ENCODE peak calls at places on chromosomes 7 and 10, in six cellular contexts. One of them, this sample, is unnamed.

GRCh38 chr7:96800122-96800521 is 90.5 kb upstream of the SEM1 start:
- DNase-seq in fibroblast of lung: no peak
- DNase-seq in astrocyte of the spinal cord: no peak
- DNase-seq in cardiac fibroblast: no peak
- DNase-seq in lower lobe of right lung: no peak
- DNase-seq in upper lobe of right lung: no peak
- DNase-seq in this sample: no peak

GRCh38 chr10:32888161-32888927 is 69.7 kb downstream of the ITGB1 start:
- DNase-seq in fibroblast of lung: no peak
- DNase-seq in astrocyte of the spinal cord: no peak
- DNase-seq in cardiac fibroblast: no peak
- DNase-seq in lower lobe of right lung: no peak
- DNase-seq in upper lobe of right lung: no peak
- DNase-seq in this sample: no peak

GRCh38 chr7:121076350-121077164 is 88.0 kb downstream of the CPED1 start:
- DNase-seq in fibroblast of lung: peak
- DNase-seq in astrocyte of the spinal cord: peak
- DNase-seq in cardiac fibroblast: peak
- DNase-seq in lower lobe of right lung: no peak
- DNase-seq in upper lobe of right lung: no peak
- DNase-seq in this sample: peak

GRCh38 chr7:3106353-3106752 is 62.7 kb upstream of the CARD11 start:
- DNase-seq in fibroblast of lung: peak
- DNase-seq in astrocyte of the spinal cord: no peak
- DNase-seq in cardiac fibroblast: no peak
- DNase-seq in lower lobe of right lung: no peak
- DNase-seq in upper lobe of right lung: no peak
- DNase-seq in this sample: no peak

GRCh38 chr7:55140221-55140980 is 121.6 kb downstream of the EGFR start:
- DNase-seq in fibroblast of lung: peak
- DNase-seq in astrocyte of the spinal cord: peak
- DNase-seq in cardiac fibroblast: peak
- DNase-seq in lower lobe of right lung: no peak
- DNase-seq in upper lobe of right lung: no peak
- DNase-seq in this sample: peak

GRCh38 chr7:135678612-135679575 is 16.6 kb downstream of the STMP1 start:
- DNase-seq in fibroblast of lung: peak
- DNase-seq in astrocyte of the spinal cord: peak
- DNase-seq in cardiac fibroblast: peak
- DNase-seq in lower lobe of right lung: peak
- DNase-seq in upper lobe of right lung: peak
- DNase-seq in this sample: no peak

GRCh38 chr7:2317556-2318293 is 3.5 kb upstream of the SNX8 start:
- DNase-seq in fibroblast of lung: no peak
- DNase-seq in astrocyte of the spinal cord: no peak
- DNase-seq in cardiac fibroblast: no peak
- DNase-seq in lower lobe of right lung: no peak
- DNase-seq in upper lobe of right lung: no peak
- DNase-seq in this sample: no peak

GRCh38 chr7:11006271-11006670 is 32.6 kb downstream of the PHF14 start:
- DNase-seq in fibroblast of lung: no peak
- DNase-seq in astrocyte of the spinal cord: no peak
- DNase-seq in cardiac fibroblast: no peak
- DNase-seq in lower lobe of right lung: no peak
- DNase-seq in upper lobe of right lung: no peak
- DNase-seq in this sample: no peak

GRCh38 chr7:129238546-129238945 is 13.7 kb downstream of the AHCYL2 start:
- DNase-seq in fibroblast of lung: no peak
- DNase-seq in astrocyte of the spinal cord: no peak
- DNase-seq in cardiac fibroblast: no peak
- DNase-seq in lower lobe of right lung: no peak
- DNase-seq in upper lobe of right lung: no peak
- DNase-seq in this sample: no peak

GRCh38 chr7:76011437-76011836 is 17.0 kb upstream of the TMEM120A start:
- DNase-seq in fibroblast of lung: peak
- DNase-seq in astrocyte of the spinal cord: peak
- DNase-seq in cardiac fibroblast: peak
- DNase-seq in lower lobe of right lung: no peak
- DNase-seq in upper lobe of right lung: no peak
- DNase-seq in this sample: peak

GRCh38 chr7:152899482-152900166 is 140.1 kb downstream of the ACTR3B start:
- DNase-seq in fibroblast of lung: peak
- DNase-seq in astrocyte of the spinal cord: peak
- DNase-seq in cardiac fibroblast: no peak
- DNase-seq in lower lobe of right lung: peak
- DNase-seq in upper lobe of right lung: peak
- DNase-seq in this sample: peak

GRCh38 chr7:45888185-45888992 is at the start of gene IGFBP1:
- DNase-seq in fibroblast of lung: peak
- DNase-seq in astrocyte of the spinal cord: peak
- DNase-seq in cardiac fibroblast: no peak
- DNase-seq in lower lobe of right lung: no peak
- DNase-seq in upper lobe of right lung: no peak
- DNase-seq in this sample: peak

GRCh38 chr7:44131173-44132009 is 8.0 kb upstream of the POLD2 start:
- DNase-seq in fibroblast of lung: no peak
- DNase-seq in astrocyte of the spinal cord: no peak
- DNase-seq in cardiac fibroblast: no peak
- DNase-seq in lower lobe of right lung: no peak
- DNase-seq in upper lobe of right lung: no peak
- DNase-seq in this sample: no peak

GRCh38 chr10:84837041-84837766 is 508.8 kb downstream of the CCSER2 start:
- DNase-seq in fibroblast of lung: no peak
- DNase-seq in astrocyte of the spinal cord: no peak
- DNase-seq in cardiac fibroblast: no peak
- DNase-seq in lower lobe of right lung: no peak
- DNase-seq in upper lobe of right lung: no peak
- DNase-seq in this sample: no peak

GRCh38 chr7:36942062-36942461 is 217.8 kb upstream of the AOAH start:
- DNase-seq in fibroblast of lung: no peak
- DNase-seq in astrocyte of the spinal cord: no peak
- DNase-seq in cardiac fibroblast: no peak
- DNase-seq in lower lobe of right lung: no peak
- DNase-seq in upper lobe of right lung: no peak
- DNase-seq in this sample: no peak

GRCh38 chr10:95260397-95260881 is 30.4 kb downstream of the PDLIM1 start:
- DNase-seq in fibroblast of lung: peak
- DNase-seq in astrocyte of the spinal cord: peak
- DNase-seq in cardiac fibroblast: peak
- DNase-seq in lower lobe of right lung: no peak
- DNase-seq in upper lobe of right lung: no peak
- DNase-seq in this sample: peak

GRCh38 chr10:66813122-66813521 is 112.7 kb upstream of the LRRTM3 start:
- DNase-seq in fibroblast of lung: no peak
- DNase-seq in astrocyte of the spinal cord: no peak
- DNase-seq in cardiac fibroblast: no peak
- DNase-seq in lower lobe of right lung: no peak
- DNase-seq in upper lobe of right lung: no peak
- DNase-seq in this sample: no peak

GRCh38 chr7:76133164-76133775 is 68.4 kb upstream of the SRRM3 start:
- DNase-seq in fibroblast of lung: no peak
- DNase-seq in astrocyte of the spinal cord: no peak
- DNase-seq in cardiac fibroblast: no peak
- DNase-seq in lower lobe of right lung: no peak
- DNase-seq in upper lobe of right lung: no peak
- DNase-seq in this sample: peak

DNA sequence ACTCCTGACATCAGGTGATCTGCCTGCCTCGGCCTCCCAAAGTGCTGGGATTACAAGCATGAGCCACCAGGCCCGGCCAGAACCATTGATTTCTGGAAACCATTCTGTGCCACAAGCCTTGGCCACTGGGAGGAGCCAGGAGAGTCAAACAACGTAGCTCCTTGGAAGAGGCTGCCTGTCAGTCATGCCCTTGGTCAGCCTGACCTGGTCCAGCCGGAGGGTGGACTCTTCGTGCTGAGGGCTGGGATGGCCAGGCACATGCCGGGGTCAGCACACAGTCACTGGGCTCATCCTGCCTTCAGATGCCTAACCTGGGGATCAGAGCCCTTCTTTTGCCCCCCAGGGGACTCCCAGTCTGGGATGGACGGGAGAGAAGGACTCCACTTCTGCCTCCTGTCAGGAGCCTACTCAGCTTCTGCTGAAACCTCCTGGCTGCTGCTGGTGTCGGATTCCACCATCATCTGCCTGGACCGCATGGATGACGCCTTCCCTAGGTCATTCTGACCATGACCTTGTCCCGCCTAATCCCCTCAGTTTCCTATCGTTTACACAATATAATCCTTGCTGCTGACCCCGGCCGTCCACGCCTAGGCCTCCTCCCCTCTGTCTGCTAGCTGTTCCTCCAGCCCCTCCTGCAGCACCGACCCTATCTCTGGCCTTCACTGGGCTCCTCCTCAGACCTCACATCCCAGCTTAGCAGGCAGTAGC is 30.4 kb downstream of the TMEM270 start:
- DNase-seq in fibroblast of lung: peak
- DNase-seq in astrocyte of the spinal cord: peak
- DNase-seq in cardiac fibroblast: no peak
- DNase-seq in lower lobe of right lung: no peak
- DNase-seq in upper lobe of right lung: no peak
- DNase-seq in this sample: peak
- TF ChIP-seq CTCF in fibroblast of lung: peak
- TF ChIP-seq CTCF in astrocyte of the spinal cord: peak
- TF ChIP-seq CTCF in cardiac fibroblast: no peak
- TF ChIP-seq CTCF in lower lobe of right lung: no peak
- TF ChIP-seq CTCF in upper lobe of right lung: no peak
- TF ChIP-seq CTCF in this sample: no peak

GRCh38 chr10:104328916-104329710 is 9.2 kb downstream of the ITPRIP start:
- DNase-seq in fibroblast of lung: peak
- DNase-seq in astrocyte of the spinal cord: peak
- DNase-seq in cardiac fibroblast: peak
- DNase-seq in lower lobe of right lung: peak
- DNase-seq in upper lobe of right lung: no peak
- DNase-seq in this sample: peak

GRCh38 chr10:104329754-104330153 is 8.5 kb downstream of the ITPRIP start:
- DNase-seq in fibroblast of lung: peak
- DNase-seq in astrocyte of the spinal cord: peak
- DNase-seq in cardiac fibroblast: peak
- DNase-seq in lower lobe of right lung: no peak
- DNase-seq in upper lobe of right lung: no peak
- DNase-seq in this sample: peak

GRCh38 chr10:104331208-104331838 is 6.9 kb downstream of the ITPRIP start:
- DNase-seq in fibroblast of lung: peak
- DNase-seq in astrocyte of the spinal cord: peak
- DNase-seq in cardiac fibroblast: peak
- DNase-seq in lower lobe of right lung: no peak
- DNase-seq in upper lobe of right lung: no peak
- DNase-seq in this sample: peak

GRCh38 chr10:104328636-104328915 is 9.7 kb downstream of the ITPRIP start:
- DNase-seq in fibroblast of lung: no peak
- DNase-seq in astrocyte of the spinal cord: no peak
- DNase-seq in cardiac fibroblast: no peak
- DNase-seq in lower lobe of right lung: no peak
- DNase-seq in upper lobe of right lung: no peak
- DNase-seq in this sample: no peak

DNA sequence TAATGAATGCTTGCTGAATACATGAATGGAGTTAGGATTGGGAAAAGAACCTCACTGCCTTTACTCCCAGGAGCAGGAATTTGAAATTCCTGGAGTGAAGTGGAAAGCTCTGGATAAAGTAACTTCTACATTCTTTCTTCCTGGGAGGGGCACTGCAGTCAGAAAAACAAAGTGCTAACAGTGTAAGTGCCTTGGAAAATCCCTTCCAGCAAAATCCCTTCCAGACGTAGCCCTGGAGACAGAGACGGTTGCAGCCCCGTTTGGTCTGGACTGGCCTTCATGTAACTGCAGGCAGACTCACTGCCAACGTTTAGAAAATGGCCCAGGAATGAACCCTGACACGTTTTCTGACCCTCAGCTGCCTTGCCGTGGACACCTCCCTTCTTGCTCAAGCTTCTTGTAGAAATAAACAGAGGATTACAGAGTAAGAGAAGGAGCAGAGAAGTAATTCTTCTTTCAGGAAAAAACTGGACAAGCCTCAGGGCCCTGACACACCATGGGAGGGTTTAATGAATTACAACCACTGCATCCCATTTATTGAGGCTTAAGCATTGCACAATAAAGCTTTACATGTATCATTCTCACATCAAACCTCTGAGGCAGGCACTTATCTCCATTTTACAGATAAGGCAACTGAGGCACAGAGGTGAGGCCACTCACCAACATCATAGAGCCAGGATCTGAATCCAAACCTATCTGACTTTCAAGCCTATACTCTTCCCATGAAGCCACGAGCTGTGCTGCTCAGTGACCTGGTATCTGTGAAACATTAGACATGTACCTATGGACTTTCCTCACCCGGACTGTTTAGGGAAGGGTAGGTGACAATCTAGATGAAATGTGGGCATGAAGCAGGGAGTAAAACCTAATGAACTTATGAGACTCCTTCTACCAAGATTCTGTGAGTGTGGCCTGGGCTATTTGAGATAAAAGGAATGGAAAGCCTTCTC is 7.8 kb downstream of the ITPRIP start:
- DNase-seq in fibroblast of lung: peak
- DNase-seq in astrocyte of the spinal cord: peak
- DNase-seq in cardiac fibroblast: peak
- DNase-seq in lower lobe of right lung: no peak
- DNase-seq in upper lobe of right lung: no peak
- DNase-seq in this sample: peak
- H3K4me3 ChIP-seq in fibroblast of lung: peak
- H3K4me3 ChIP-seq in astrocyte of the spinal cord: no peak
- H3K4me3 ChIP-seq in cardiac fibroblast: no peak
- H3K4me3 ChIP-seq in lower lobe of right lung: peak
- H3K4me3 ChIP-seq in upper lobe of right lung: no peak
- H3K4me3 ChIP-seq in this sample: no peak

GRCh38 chr7:20539201-20539600 is 76.3 kb upstream of the ABCB5 start:
- DNase-seq in fibroblast of lung: peak
- DNase-seq in astrocyte of the spinal cord: no peak
- DNase-seq in cardiac fibroblast: peak
- DNase-seq in lower lobe of right lung: no peak
- DNase-seq in upper lobe of right lung: no peak
- DNase-seq in this sample: no peak
- TF ChIP-seq CTCF in fibroblast of lung: peak
- TF ChIP-seq CTCF in astrocyte of the spinal cord: no peak
- TF ChIP-seq CTCF in cardiac fibroblast: peak
- TF ChIP-seq CTCF in lower lobe of right lung: no peak
- TF ChIP-seq CTCF in upper lobe of right lung: no peak
- TF ChIP-seq CTCF in this sample: no peak

GRCh38 chr10:100570518-100570865 is 34.7 kb downstream of the HIF1AN start:
- DNase-seq in fibroblast of lung: no peak
- DNase-seq in astrocyte of the spinal cord: no peak
- DNase-seq in cardiac fibroblast: no peak
- DNase-seq in lower lobe of right lung: no peak
- DNase-seq in upper lobe of right lung: no peak
- DNase-seq in this sample: no peak
- H3K4me3 ChIP-seq in fibroblast of lung: no peak
- H3K4me3 ChIP-seq in astrocyte of the spinal cord: no peak
- H3K4me3 ChIP-seq in cardiac fibroblast: no peak
- H3K4me3 ChIP-seq in lower lobe of right lung: no peak
- H3K4me3 ChIP-seq in upper lobe of right lung: no peak
- H3K4me3 ChIP-seq in this sample: no peak